ENCODE peak calls at places on chromosome 21, in eight cellular contexts. O is adipocyte; V is GM12865; C is IMR-90; G is foreskin fibroblast; E is CD8-positive, alpha-beta memory T cell; R is NT2/D1; M is heart right ventricle. W is an unnamed sample.

GRCh38 chr21:14116080-14116481 is 94.7 kb downstream of the LIPI start:
- DNase-seq in C (no peak), M (no peak), E (no peak), V (peak; percentile 71), O (no peak), G (no peak), R (no peak), W (no peak)

GRCh38 chr21:41009398-41010177 is 158.4 kb upstream of the BACE2 start:
- DNase-seq in O (no peak), G (no peak), C (no peak), M (no peak), E (no peak), R (no peak), V (no peak), W (no peak)

GRCh38 chr21:38953516-38953915 is 147.8 kb downstream of the ETS2 start:
- DNase-seq in G (no peak), R (no peak), M (no peak), O (no peak), C (no peak), V (no peak), E (no peak), W (no peak)

GRCh38 chr21:34595457-34595856 is 19.5 kb downstream of the RCAN1 start:
- DNase-seq in C (no peak), V (no peak), E (no peak), M (no peak), O (no peak), R (no peak), G (no peak), W (no peak)

GRCh38 chr21:20023199-20023598 is 975.0 kb upstream of the NCAM2 start:
- DNase-seq in R (no peak), E (no peak), C (no peak), V (no peak), M (no peak), G (no peak), O (no peak), W (no peak)

GRCh38 chr21:25215698-25216384 is 391.4 kb downstream of the MRPL39 start:
- DNase-seq in G (no peak), R (no peak), O (no peak), C (no peak), E (no peak), V (peak; percentile 64), M (no peak), W (no peak)

GRCh38 chr21:29825936-29826335 is 113.9 kb downstream of the GRIK1 start:
- DNase-seq in M (no peak), G (peak; percentile 10), C (no peak), E (no peak), V (no peak), R (no peak), O (no peak), W (no peak)

GRCh38 chr21:38126677-38127271 is 130.0 kb upstream of the KCNJ15 start:
- DNase-seq in E (no peak), M (peak; percentile 34), O (peak; percentile 60), V (peak; percentile 60), R (peak; percentile 75), C (peak; percentile 33), G (peak; percentile 23), W (peak; percentile 69)

GRCh38 chr21:16709866-16710550 is 802.8 kb upstream of the CXADR start:
- DNase-seq in C (peak; percentile 77), O (peak; percentile 56), R (no peak), M (no peak), G (peak; percentile 68), E (no peak), V (no peak), W (no peak)
- H3K4me3 ChIP-seq in C (no peak overlapping the region), O (no peak overlapping the region), R (no peak overlapping the region), M (no peak overlapping the region), G (no peak overlapping the region), E (no peak overlapping the region), V (no peak overlapping the region), W (no peak overlapping the region)

DNA sequence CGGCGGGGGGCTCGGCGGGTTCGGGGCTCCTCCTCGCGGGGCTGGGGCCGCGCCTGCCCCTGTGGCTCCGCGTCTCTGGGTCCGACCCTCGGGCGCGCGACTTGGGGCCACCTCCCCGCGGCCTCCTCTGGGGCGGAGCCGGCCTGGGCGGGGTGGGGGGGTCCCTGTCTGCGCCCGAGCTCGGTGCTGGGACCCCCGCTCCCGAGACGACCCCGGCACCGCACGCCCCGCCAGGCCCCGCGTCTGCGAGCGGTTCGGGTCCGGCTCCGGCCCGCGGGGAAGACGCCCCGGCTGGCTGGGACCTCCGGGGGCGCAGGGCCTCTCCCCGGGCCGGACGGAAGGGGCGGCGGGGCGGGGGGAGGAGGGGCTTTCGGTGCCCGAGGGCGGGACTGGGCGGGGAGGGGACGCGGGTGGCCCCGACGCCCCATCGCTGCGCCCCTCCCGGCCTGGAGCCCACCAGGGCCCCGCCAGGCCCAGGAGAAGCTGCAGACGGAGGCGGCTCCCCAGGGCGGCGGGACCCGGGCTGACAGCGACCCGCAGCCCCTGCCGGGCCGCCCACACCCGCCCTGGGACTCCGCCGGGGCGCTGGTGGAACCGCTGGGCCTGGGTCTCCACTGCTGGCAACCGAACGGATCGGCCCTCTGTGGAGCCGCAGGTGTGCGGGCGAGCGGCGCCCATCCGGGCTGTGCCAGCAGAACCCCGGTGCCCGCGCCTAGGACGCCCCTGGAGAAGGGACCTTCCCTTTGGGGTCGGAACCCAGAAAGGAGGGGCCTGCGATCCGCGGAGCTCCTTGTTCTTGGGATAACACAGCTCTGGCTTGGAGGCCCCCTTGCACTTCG is 610 bp downstream of the COL6A2 start:
- DNase-seq in G (no peak), R (no peak), M (peak; percentile 52), E (no peak), C (no peak), V (no peak), O (peak; percentile 70), W (peak; percentile 87)
- H3K4me3 ChIP-seq in G (peak overlapping the region; percentile 96), R (peak overlapping the region; percentile 64), M (peak overlapping the region; percentile 73), E (no peak overlapping the region), C (peak overlapping the region; percentile 97), V (no peak overlapping the region), O (peak overlapping the region; percentile 92), W (peak overlapping the region; percentile 53)

GRCh38 chr21:46559291-46559983 is 45.4 kb downstream of the S100B start:
- DNase-seq in R (no peak), G (no peak), C (no peak), E (peak; percentile 73), M (no peak), V (peak; percentile 55), O (no peak), W (peak; percentile 40)
- H3K4me3 ChIP-seq in R (no peak overlapping the region), G (no peak overlapping the region), C (no peak overlapping the region), E (peak overlapping the region; percentile 21), M (no peak overlapping the region), V (peak overlapping the region; percentile 27), O (no peak overlapping the region), W (no peak overlapping the region)

DNA sequence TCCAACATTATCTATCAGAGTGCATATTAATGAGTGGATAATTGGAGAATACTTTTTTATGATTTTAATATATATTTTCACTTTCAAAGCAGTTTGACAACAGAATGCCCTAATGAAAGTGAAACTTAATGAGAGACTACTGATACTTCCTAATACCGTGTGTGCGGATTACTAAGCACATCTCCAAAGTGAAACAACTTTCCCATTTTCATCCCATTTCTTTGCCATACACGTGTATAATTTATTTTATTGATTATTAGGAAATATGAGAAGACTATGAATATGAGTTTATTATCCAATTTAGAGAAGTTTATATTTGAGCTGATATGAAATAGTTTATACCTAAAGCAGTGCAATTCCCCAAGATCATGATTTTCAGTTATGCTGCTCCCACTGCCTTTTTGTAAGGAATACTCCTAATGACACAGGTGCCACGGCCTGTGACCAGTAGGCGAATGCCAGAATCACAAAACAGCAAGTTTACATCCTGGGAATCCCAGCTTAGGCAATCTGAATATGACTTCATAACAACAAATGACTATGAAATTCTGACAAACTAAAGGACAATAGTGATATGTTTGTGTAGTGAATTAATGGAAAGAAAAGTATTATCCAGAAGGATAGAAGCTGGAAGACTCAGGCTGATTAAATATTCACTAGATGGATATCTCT is 202.9 kb downstream of the NCAM2 start:
- DNase-seq in C (peak; percentile 49), O (no peak), E (no peak), V (no peak), M (no peak), G (no peak), R (no peak), W (no peak)
- H3K4me3 ChIP-seq in C (no peak overlapping the region), O (peak overlapping the region; percentile 79), E (no peak overlapping the region), V (no peak overlapping the region), M (peak overlapping the region; percentile 38), G (no peak overlapping the region), R (no peak overlapping the region), W (no peak overlapping the region)

DNA sequence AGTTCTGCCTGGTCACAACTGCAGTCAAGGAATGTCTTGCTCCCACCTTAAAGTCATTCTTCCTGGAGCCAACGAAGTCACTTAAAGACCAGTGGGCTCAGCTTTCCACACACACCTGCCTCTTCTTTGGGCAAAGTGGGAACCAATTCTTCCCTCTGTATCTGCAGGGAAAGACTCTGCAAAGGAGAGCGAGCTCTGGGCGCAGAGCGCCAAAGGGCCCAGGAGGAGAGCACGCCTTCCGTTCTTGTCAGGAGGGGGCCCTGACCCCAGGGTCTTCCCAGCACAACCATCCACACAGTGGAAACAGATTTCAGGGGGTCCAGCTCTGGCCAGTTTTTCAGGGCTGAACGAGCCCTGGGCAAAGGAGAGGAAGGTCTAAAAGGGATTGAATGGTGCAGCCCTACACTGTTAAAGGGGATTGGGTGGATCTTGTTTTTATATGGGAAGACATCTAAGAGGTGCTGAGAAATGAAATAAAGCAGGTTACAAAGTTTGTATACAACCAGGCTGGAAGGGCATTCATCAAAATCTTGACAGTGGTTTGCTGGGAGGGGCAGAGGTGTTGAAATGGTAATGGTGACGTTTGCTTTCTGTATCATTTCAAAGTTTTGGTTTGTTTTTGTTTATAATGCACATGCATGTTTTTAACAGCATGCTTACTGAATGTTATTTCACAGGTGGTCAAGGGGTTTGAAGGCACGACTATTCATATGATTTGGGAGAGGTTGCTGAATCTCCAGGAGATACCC is 6.9 kb upstream of the OLIG2 start:
- DNase-seq in M (no peak), O (no peak), V (no peak), G (no peak), C (no peak), E (no peak), R (no peak), W (peak; percentile 39)
- H3K4me3 ChIP-seq in M (no peak overlapping the region), O (no peak overlapping the region), V (no peak overlapping the region), G (no peak overlapping the region), C (no peak overlapping the region), E (no peak overlapping the region), R (no peak overlapping the region), W (no peak overlapping the region)

DNA sequence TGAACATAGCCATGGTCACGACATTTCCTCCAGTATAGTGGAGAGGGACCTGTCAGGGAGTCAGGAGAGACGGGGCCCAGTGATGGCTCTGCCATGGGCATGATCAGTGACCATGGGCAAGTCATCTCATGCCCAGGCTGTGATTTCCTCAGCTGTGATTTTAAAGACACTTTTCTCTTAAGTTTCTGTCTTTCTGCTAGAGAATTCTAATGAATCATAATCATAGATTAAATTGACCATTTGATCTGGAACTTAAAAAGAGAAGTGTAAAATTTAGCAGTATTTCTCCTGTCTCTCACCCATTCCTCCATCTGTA is 112.7 kb downstream of the USP25 start:
- DNase-seq in V (no peak), C (no peak), O (no peak), R (no peak), G (no peak), M (no peak), E (no peak), W (no peak)
- H3K4me3 ChIP-seq in V (no peak overlapping the region), C (no peak overlapping the region), O (no peak overlapping the region), R (no peak overlapping the region), G (no peak overlapping the region), M (no peak overlapping the region), E (no peak overlapping the region), W (no peak overlapping the region)

DNA sequence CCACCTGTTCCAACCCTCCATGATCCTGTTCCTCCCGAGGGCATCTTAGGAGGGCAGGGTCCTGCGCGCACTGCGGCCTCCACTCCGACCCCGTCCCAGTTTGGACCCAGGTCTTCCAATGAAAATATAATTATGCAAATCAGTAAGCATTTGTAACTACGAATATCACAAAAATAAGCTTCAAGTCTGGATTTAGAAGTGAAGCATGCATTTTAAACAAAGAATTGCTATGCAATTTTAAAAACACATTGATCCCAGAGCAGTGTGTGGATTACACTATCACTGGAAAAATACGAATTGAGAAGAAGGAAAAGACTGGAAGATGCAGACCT is 673 bp downstream of the PRMT2 start:
- DNase-seq in R (no peak), G (no peak), C (no peak), O (no peak), E (no peak), V (no peak), M (no peak), W (no peak)
- H3K4me3 ChIP-seq in R (peak overlapping the region; percentile 100), G (peak overlapping the region; percentile 85), C (peak overlapping the region; percentile 90), O (peak overlapping the region; percentile 94), E (peak overlapping the region; percentile 87), V (peak overlapping the region; percentile 83), M (peak overlapping the region; percentile 83), W (peak overlapping the region; percentile 100)